ENCODE peak calls at places on chromosomes 12 and 14, in eight cellular contexts. One of them, this sample, is unnamed.

GRCh38 chr14:70563417-70563816 is 28.6 kb upstream of the ADAM20 start:
- DNase-seq in fibroblast of lung: no peak
- DNase-seq in esophagus squamous epithelium: no peak
- DNase-seq in Jurkat, Clone E6-1: no peak
- DNase-seq in hippocampal formation: no peak
- DNase-seq in fibroblast of gingiva: no peak
- DNase-seq in SW480: no peak
- DNase-seq in NCI-H2081: no peak
- DNase-seq in this sample: no peak

GRCh38 chr14:68820999-68821683 is 28.3 kb upstream of the ZFP36L1 start:
- DNase-seq in Jurkat, Clone E6-1: no peak
- DNase-seq in SW480: no peak
- DNase-seq in fibroblast of gingiva: no peak
- DNase-seq in fibroblast of lung: no peak
- DNase-seq in NCI-H2081: no peak
- DNase-seq in esophagus squamous epithelium: no peak
- DNase-seq in hippocampal formation: no peak
- DNase-seq in this sample: no peak

GRCh38 chr14:74579447-74580274 is 32.4 kb downstream of the LTBP2 start:
- DNase-seq in Jurkat, Clone E6-1: peak
- DNase-seq in fibroblast of gingiva: peak
- DNase-seq in hippocampal formation: no peak
- DNase-seq in fibroblast of lung: peak
- DNase-seq in NCI-H2081: no peak
- DNase-seq in SW480: peak
- DNase-seq in esophagus squamous epithelium: no peak
- DNase-seq in this sample: no peak

GRCh38 chr12:1870998-1871917 is 47.2 kb downstream of the CACNA2D4 start:
- DNase-seq in hippocampal formation: no peak
- DNase-seq in esophagus squamous epithelium: no peak
- DNase-seq in fibroblast of gingiva: no peak
- DNase-seq in SW480: no peak
- DNase-seq in NCI-H2081: no peak
- DNase-seq in fibroblast of lung: no peak
- DNase-seq in Jurkat, Clone E6-1: no peak
- DNase-seq in this sample: peak

GRCh38 chr12:103540319-103540718 is 44.6 kb upstream of the C12orf42 start:
- DNase-seq in SW480: no peak
- DNase-seq in NCI-H2081: no peak
- DNase-seq in Jurkat, Clone E6-1: no peak
- DNase-seq in hippocampal formation: no peak
- DNase-seq in esophagus squamous epithelium: no peak
- DNase-seq in fibroblast of gingiva: no peak
- DNase-seq in fibroblast of lung: no peak
- DNase-seq in this sample: no peak

GRCh38 chr12:107448198-107448597 is 237.4 kb upstream of the PWP1 start:
- DNase-seq in hippocampal formation: no peak
- DNase-seq in fibroblast of gingiva: no peak
- DNase-seq in Jurkat, Clone E6-1: no peak
- DNase-seq in SW480: no peak
- DNase-seq in NCI-H2081: no peak
- DNase-seq in esophagus squamous epithelium: no peak
- DNase-seq in fibroblast of lung: no peak
- DNase-seq in this sample: no peak

GRCh38 chr12:1880153-1880845 is 38.2 kb downstream of the CACNA2D4 start:
- DNase-seq in fibroblast of gingiva: no peak
- DNase-seq in NCI-H2081: no peak
- DNase-seq in Jurkat, Clone E6-1: no peak
- DNase-seq in fibroblast of lung: no peak
- DNase-seq in SW480: no peak
- DNase-seq in hippocampal formation: no peak
- DNase-seq in esophagus squamous epithelium: no peak
- DNase-seq in this sample: peak

GRCh38 chr12:102995372-102995771 is 37.9 kb downstream of the ASCL1 start:
- DNase-seq in fibroblast of gingiva: no peak
- DNase-seq in NCI-H2081: no peak
- DNase-seq in Jurkat, Clone E6-1: no peak
- DNase-seq in fibroblast of lung: no peak
- DNase-seq in SW480: no peak
- DNase-seq in esophagus squamous epithelium: no peak
- DNase-seq in hippocampal formation: no peak
- DNase-seq in this sample: no peak

GRCh38 chr12:129789921-129790320 is 113.9 kb downstream of the TMEM132D start:
- DNase-seq in esophagus squamous epithelium: no peak
- DNase-seq in SW480: no peak
- DNase-seq in hippocampal formation: no peak
- DNase-seq in fibroblast of lung: no peak
- DNase-seq in fibroblast of gingiva: no peak
- DNase-seq in NCI-H2081: no peak
- DNase-seq in Jurkat, Clone E6-1: no peak
- DNase-seq in this sample: peak

GRCh38 chr14:48622980-48623379 is 947.6 kb upstream of the MDGA2 start:
- DNase-seq in Jurkat, Clone E6-1: no peak
- DNase-seq in esophagus squamous epithelium: no peak
- DNase-seq in hippocampal formation: no peak
- DNase-seq in fibroblast of lung: no peak
- DNase-seq in SW480: no peak
- DNase-seq in fibroblast of gingiva: no peak
- DNase-seq in NCI-H2081: no peak
- DNase-seq in this sample: no peak

GRCh38 chr14:19851365-19851764 is 23.6 kb upstream of the OR4K2 start:
- DNase-seq in fibroblast of lung: no peak
- DNase-seq in esophagus squamous epithelium: no peak
- DNase-seq in NCI-H2081: no peak
- DNase-seq in hippocampal formation: no peak
- DNase-seq in SW480: peak
- DNase-seq in fibroblast of gingiva: no peak
- DNase-seq in Jurkat, Clone E6-1: no peak
- DNase-seq in this sample: no peak

GRCh38 chr12:124497039-124497438 is 70.4 kb downstream of the NCOR2 start:
- DNase-seq in fibroblast of gingiva: peak
- DNase-seq in fibroblast of lung: peak
- DNase-seq in SW480: no peak
- DNase-seq in NCI-H2081: no peak
- DNase-seq in hippocampal formation: no peak
- DNase-seq in esophagus squamous epithelium: no peak
- DNase-seq in Jurkat, Clone E6-1: no peak
- DNase-seq in this sample: no peak

GRCh38 chr14:99722741-99723140 is 38.6 kb downstream of the CYP46A1 start:
- DNase-seq in esophagus squamous epithelium: no peak
- DNase-seq in Jurkat, Clone E6-1: no peak
- DNase-seq in hippocampal formation: no peak
- DNase-seq in fibroblast of gingiva: no peak
- DNase-seq in fibroblast of lung: no peak
- DNase-seq in SW480: no peak
- DNase-seq in NCI-H2081: no peak
- DNase-seq in this sample: no peak

GRCh38 chr14:94897092-94897491 is 127.2 kb upstream of the GSC start:
- DNase-seq in fibroblast of lung: no peak
- DNase-seq in fibroblast of gingiva: peak
- DNase-seq in hippocampal formation: no peak
- DNase-seq in SW480: no peak
- DNase-seq in NCI-H2081: no peak
- DNase-seq in Jurkat, Clone E6-1: no peak
- DNase-seq in esophagus squamous epithelium: no peak
- DNase-seq in this sample: no peak

GRCh38 chr12:17810399-17810798 is 279.6 kb downstream of the RERGL start:
- DNase-seq in fibroblast of lung: no peak
- DNase-seq in NCI-H2081: no peak
- DNase-seq in hippocampal formation: no peak
- DNase-seq in fibroblast of gingiva: no peak
- DNase-seq in esophagus squamous epithelium: no peak
- DNase-seq in Jurkat, Clone E6-1: no peak
- DNase-seq in SW480: no peak
- DNase-seq in this sample: no peak

GRCh38 chr12:13368971-13369370 is 172.4 kb downstream of the EMP1 start:
- DNase-seq in hippocampal formation: no peak
- DNase-seq in Jurkat, Clone E6-1: no peak
- DNase-seq in esophagus squamous epithelium: no peak
- DNase-seq in SW480: no peak
- DNase-seq in NCI-H2081: no peak
- DNase-seq in fibroblast of gingiva: no peak
- DNase-seq in fibroblast of lung: no peak
- DNase-seq in this sample: no peak

GRCh38 chr12:49342914-49343731 is 3.6 kb upstream of the DNAJC22 start:
- DNase-seq in hippocampal formation: no peak
- DNase-seq in fibroblast of gingiva: no peak
- DNase-seq in esophagus squamous epithelium: no peak
- DNase-seq in SW480: no peak
- DNase-seq in Jurkat, Clone E6-1: no peak
- DNase-seq in NCI-H2081: no peak
- DNase-seq in fibroblast of lung: no peak
- DNase-seq in this sample: no peak

GRCh38 chr12:117830471-117830870 is 138.3 kb downstream of the KSR2 start:
- DNase-seq in fibroblast of gingiva: no peak
- DNase-seq in Jurkat, Clone E6-1: no peak
- DNase-seq in esophagus squamous epithelium: no peak
- DNase-seq in NCI-H2081: no peak
- DNase-seq in fibroblast of lung: no peak
- DNase-seq in hippocampal formation: no peak
- DNase-seq in SW480: no peak
- DNase-seq in this sample: no peak

GRCh38 chr14:65604946-65605345 is 192.4 kb downstream of the FUT8 start:
- DNase-seq in NCI-H2081: no peak
- DNase-seq in Jurkat, Clone E6-1: no peak
- DNase-seq in esophagus squamous epithelium: no peak
- DNase-seq in fibroblast of gingiva: no peak
- DNase-seq in hippocampal formation: no peak
- DNase-seq in fibroblast of lung: peak
- DNase-seq in SW480: no peak
- DNase-seq in this sample: no peak

GRCh38 chr14:72256055-72256454 is 323.8 kb downstream of the RGS6 start:
- DNase-seq in hippocampal formation: no peak
- DNase-seq in esophagus squamous epithelium: no peak
- DNase-seq in Jurkat, Clone E6-1: no peak
- DNase-seq in fibroblast of lung: no peak
- DNase-seq in NCI-H2081: no peak
- DNase-seq in fibroblast of gingiva: no peak
- DNase-seq in SW480: no peak
- DNase-seq in this sample: no peak

GRCh38 chr12:120687570-120688289 is 781 bp downstream of the MLEC start:
- DNase-seq in Jurkat, Clone E6-1: no peak
- DNase-seq in fibroblast of lung: no peak
- DNase-seq in hippocampal formation: no peak
- DNase-seq in SW480: no peak
- DNase-seq in NCI-H2081: no peak
- DNase-seq in fibroblast of gingiva: peak
- DNase-seq in esophagus squamous epithelium: no peak
- DNase-seq in this sample: no peak

GRCh38 chr12:124862768-124863408 is 776 bp downstream of the SCARB1 start:
- DNase-seq in esophagus squamous epithelium: no peak
- DNase-seq in fibroblast of gingiva: no peak
- DNase-seq in SW480: peak
- DNase-seq in NCI-H2081: peak
- DNase-seq in Jurkat, Clone E6-1: no peak
- DNase-seq in fibroblast of lung: peak
- DNase-seq in hippocampal formation: peak
- DNase-seq in this sample: no peak